ENCODE peak calls at places on chromosome 5, in nine cellular contexts. H, M, W, Y, A, C, B, G and L are unnamed samples.

GRCh38 chr5:935510-936084 is 42.9 kb downstream of the TRIP13 start:
- DNase-seq in H (no peak), M (no peak), W (no peak), Y (no peak), A (no peak), C (no peak), B (no peak), G (no peak), L (no peak)

GRCh38 chr5:177455036-177455660 is 8.5 kb downstream of the PRR7 start:
- DNase-seq in H (no peak), M (peak), W (no peak), Y (no peak), A (peak), C (peak), B (peak), G (peak), L (peak)

GRCh38 chr5:134142806-134143205 is 28.3 kb downstream of the TCF7 start:
- DNase-seq in H (no peak), M (peak), W (no peak), Y (no peak), A (no peak), C (no peak), B (no peak), G (no peak), L (no peak)

GRCh38 chr5:6725448-6725847 is 12.2 kb downstream of the TENT4A start:
- DNase-seq in H (no peak), M (no peak), W (no peak), Y (no peak), A (no peak), C (no peak), B (no peak), G (no peak), L (no peak)

GRCh38 chr5:40667171-40667663 is 12.5 kb upstream of the PTGER4 start:
- DNase-seq in H (no peak), M (no peak), W (no peak), Y (no peak), A (no peak), C (no peak), B (no peak), G (no peak), L (no peak)

GRCh38 chr5:157651623-157652376 is 438 bp downstream of the SOX30 start:
- DNase-seq in H (peak), M (peak), W (no peak), Y (no peak), A (no peak), C (peak), B (peak), G (peak), L (peak)

GRCh38 chr5:92644271-92644886 is 936.6 kb downstream of the NR2F1-AS1 start:
- DNase-seq in H (no peak), M (no peak), W (no peak), Y (no peak), A (no peak), C (no peak), B (no peak), G (no peak), L (no peak)

GRCh38 chr5:149423287-149424268 is 44.5 kb upstream of the IL17B start:
- DNase-seq in H (no peak), M (no peak), W (no peak), Y (no peak), A (no peak), C (no peak), B (no peak), G (no peak), L (no peak)

GRCh38 chr5:98108497-98108896 is 665.0 kb upstream of the RGMB start:
- DNase-seq in H (no peak), M (no peak), W (no peak), Y (no peak), A (no peak), C (no peak), B (no peak), G (no peak), L (no peak)

GRCh38 chr5:151665584-151665982 is 21.1 kb downstream of the SPARC start:
- DNase-seq in H (no peak), M (no peak), W (no peak), Y (no peak), A (no peak), C (no peak), B (no peak), G (no peak), L (no peak)

GRCh38 chr5:142845402-142845901 is 75.3 kb downstream of the ARHGAP26 start:
- DNase-seq in H (peak), M (no peak), W (no peak), Y (no peak), A (no peak), C (no peak), B (peak), G (peak), L (no peak)

GRCh38 chr5:122313001-122313402 is 965 bp downstream of the SNCAIP start:
- DNase-seq in H (no peak), M (no peak), W (peak), Y (no peak), A (no peak), C (no peak), B (peak), G (no peak), L (peak)

GRCh38 chr5:53126514-53126913 is 17.0 kb upstream of the MOCS2 start:
- DNase-seq in H (no peak), M (no peak), W (peak), Y (no peak), A (no peak), C (no peak), B (no peak), G (no peak), L (no peak)

GRCh38 chr5:160312139-160312959 is at the start of gene CCNJL:
- DNase-seq in H (no peak), M (peak), W (peak), Y (no peak), A (no peak), C (peak), B (peak), G (peak), L (peak)
- TF ChIP-seq POLR2A in H (no peak), M (no peak), W (peak), Y (no peak), A (no peak), C (no peak), B (no peak), G (no peak), L (no peak)

GRCh38 chr5:60843693-60844428 is at the start of gene ELOVL7:
- DNase-seq in H (no peak), M (peak), W (peak), Y (no peak), A (peak), C (peak), B (peak), G (peak), L (peak)
- TF ChIP-seq POLR2A in H (peak), M (no peak), W (no peak), Y (no peak), A (peak), C (no peak), B (peak), G (peak), L (no peak)

GRCh38 chr5:10331341-10331796 is 22.1 kb upstream of the MARCHF6 start:
- DNase-seq in H (no peak), M (no peak), W (no peak), Y (peak), A (no peak), C (no peak), B (peak), G (no peak), L (no peak)

GRCh38 chr5:10329421-10329807 is 21.7 kb upstream of the CMBL start:
- DNase-seq in H (no peak), M (no peak), W (no peak), Y (no peak), A (no peak), C (no peak), B (no peak), G (no peak), L (no peak)

GRCh38 chr5:10330511-10331105 is 22.9 kb upstream of the MARCHF6 start:
- DNase-seq in H (no peak), M (no peak), W (no peak), Y (no peak), A (no peak), C (no peak), B (no peak), G (no peak), L (no peak)

GRCh38 chr5:10328323-10328722 is 20.6 kb upstream of the CMBL start:
- DNase-seq in H (no peak), M (no peak), W (no peak), Y (no peak), A (no peak), C (no peak), B (no peak), G (no peak), L (no peak)

DNA sequence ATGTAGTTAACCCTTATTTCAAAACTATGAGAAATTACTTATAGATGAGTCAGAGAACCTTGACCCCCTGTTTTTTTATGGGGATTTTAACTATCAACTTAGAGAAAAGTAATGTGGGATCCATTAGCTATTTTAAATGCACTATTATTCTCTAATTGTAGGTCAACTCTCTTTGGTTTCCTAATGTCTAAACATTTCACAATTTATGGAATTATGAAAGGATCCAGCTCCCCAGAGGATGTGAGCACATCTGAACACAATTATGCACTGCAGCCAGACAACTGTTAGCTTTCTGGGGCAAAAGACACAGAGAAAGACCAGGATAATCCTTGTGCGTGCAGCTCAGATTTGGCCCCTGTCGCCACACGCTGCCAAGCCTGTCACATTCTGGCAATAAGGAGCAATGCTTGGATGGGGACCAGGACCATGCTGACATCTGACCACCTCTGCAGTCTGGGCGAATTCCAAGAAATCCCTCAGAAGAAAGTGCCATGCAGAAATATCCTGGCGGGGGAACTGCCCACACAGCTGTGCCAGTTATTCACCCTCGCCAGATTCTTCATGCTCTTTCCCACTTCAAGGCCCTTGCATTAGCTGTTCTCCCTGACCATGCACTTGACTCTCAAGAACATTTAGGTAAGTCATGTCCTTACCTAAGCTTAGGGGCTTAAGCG is 22.2 kb upstream of the CMBL start:
- DNase-seq in H (no peak), M (no peak), W (no peak), Y (no peak), A (no peak), C (no peak), B (peak), G (no peak), L (no peak)
- TF ChIP-seq POLR2A in H (no peak), M (no peak), W (no peak), Y (no peak), A (no peak), C (no peak), B (no peak), G (no peak), L (no peak)

DNA sequence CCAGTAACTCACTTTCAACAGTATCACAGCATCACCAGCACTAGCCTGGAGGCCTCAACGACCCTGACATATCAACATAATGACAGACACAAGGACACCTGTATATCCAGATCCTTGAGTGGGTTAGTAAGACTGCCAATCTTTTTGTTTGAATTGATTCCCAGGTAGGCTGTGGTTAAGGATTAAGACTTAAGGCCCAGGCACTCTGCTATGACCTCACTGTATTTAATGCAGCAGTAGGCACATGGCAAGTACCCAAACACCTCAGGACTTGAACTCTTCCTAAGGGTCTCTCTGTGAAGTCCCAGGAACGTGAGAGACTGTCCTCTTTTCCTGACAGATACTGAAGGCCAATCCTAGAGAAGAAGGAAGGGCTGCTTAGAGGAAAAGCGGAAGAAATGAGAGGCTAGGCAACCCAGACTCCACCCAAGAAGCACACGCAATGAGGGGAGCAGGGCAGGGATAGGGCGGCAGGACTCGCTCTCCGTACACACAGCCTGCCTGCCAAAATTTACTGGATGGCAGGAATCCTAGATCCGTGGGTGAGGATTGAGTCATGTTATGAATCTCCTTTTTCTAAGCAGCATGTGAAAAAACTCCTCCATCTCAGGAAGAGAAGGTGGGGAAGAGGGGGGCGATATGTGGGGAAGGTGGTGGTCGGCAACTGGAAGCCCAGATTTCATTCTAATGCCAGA is 93.4 kb downstream of the SIL1 start:
- DNase-seq in H (no peak), M (no peak), W (no peak), Y (peak), A (no peak), C (no peak), B (peak), G (peak), L (no peak)
- TF ChIP-seq POLR2A in H (no peak), M (no peak), W (no peak), Y (no peak), A (no peak), C (no peak), B (no peak), G (no peak), L (no peak)